ENCODE peak calls at places on chromosomes 6 and 20, in nine cellular contexts. K, Z, B, U, C, G, Q, F and W are unnamed samples.
A peak's percentile ranks its signal among the peaks of the same experiment; 100 is the strongest.

GRCh38 chr6:80179691-80180090 is 73.2 kb downstream of the BCKDHB start:
- DNase-seq in U (no peak), Q (no peak), K (no peak), G (peak; percentile 12), C (no peak), Z (no peak), F (no peak), B (peak; percentile 16), W (no peak)

GRCh38 chr20:1922786-1923185 is 27.6 kb downstream of the SIRPA start:
- DNase-seq in B (no peak), C (no peak), F (no peak), G (no peak), Q (no peak), U (no peak), K (no peak), Z (no peak), W (no peak)

GRCh38 chr20:8854566-8854965 is 214.3 kb upstream of the PLCB4 start:
- DNase-seq in C (no peak), Z (peak; percentile 77), B (no peak), Q (peak; percentile 54), F (peak; percentile 15), K (no peak), U (no peak), G (peak; percentile 69), W (peak; percentile 71)

GRCh38 chr6:169070506-169071176 is 183.0 kb downstream of the THBS2 start:
- DNase-seq in K (no peak), F (no peak), B (no peak), Z (peak; percentile 98), G (peak; percentile 100), C (no peak), U (no peak), Q (peak; percentile 99), W (no peak)

GRCh38 chr6:56802570-56802969 is 152.3 kb upstream of the BEND6 start:
- DNase-seq in G (peak; percentile 46), B (no peak), Q (peak; percentile 51), Z (peak; percentile 63), U (peak; percentile 27), K (no peak), C (peak; percentile 76), F (no peak), W (peak; percentile 71)

GRCh38 chr6:87909849-87910248 is 137.8 kb upstream of the SPACA1 start:
- DNase-seq in B (peak; percentile 73), Q (peak; percentile 92), G (peak; percentile 86), C (no peak), U (no peak), K (no peak), F (no peak), Z (peak; percentile 50), W (no peak)

GRCh38 chr6:159169557-159170332 is 545 bp downstream of the FNDC1 start:
- DNase-seq in G (peak; percentile 84), K (peak; percentile 6), F (no peak), U (no peak), Z (peak; percentile 29), Q (peak; percentile 30), C (no peak), B (peak; percentile 56), W (peak; percentile 50)

GRCh38 chr6:28920281-28920680 is 3.5 kb downstream of the TRIM27 start:
- DNase-seq in U (no peak), G (no peak), Q (no peak), F (no peak), Z (no peak), K (no peak), B (no peak), C (no peak), W (no peak)

GRCh38 chr20:10562929-10563328 is 110.9 kb downstream of the JAG1 start:
- DNase-seq in F (no peak), K (no peak), B (no peak), Q (no peak), C (no peak), U (no peak), G (no peak), Z (peak; percentile 47), W (no peak)

GRCh38 chr6:151284431-151285060 is 44.8 kb downstream of the AKAP12 start:
- DNase-seq in K (no peak), F (no peak), C (no peak), Q (peak; percentile 53), U (no peak), B (no peak), G (no peak), Z (no peak), W (peak; percentile 36)

GRCh38 chr6:149170564-149171452 is 146.7 kb upstream of the TAB2 start:
- DNase-seq in K (peak; percentile 20), G (no peak), F (no peak), B (no peak), Q (peak; percentile 4), U (no peak), C (peak; percentile 56), Z (no peak), W (peak; percentile 19)

GRCh38 chr20:57202309-57202708 is 64.1 kb downstream of the BMP7 start:
- DNase-seq in Q (no peak), U (no peak), C (no peak), G (no peak), B (no peak), Z (no peak), F (no peak), K (no peak), W (no peak)

GRCh38 chr20:25191051-25191450 is 4.5 kb upstream of the ENTPD6 start:
- DNase-seq in C (no peak), K (no peak), U (no peak), B (no peak), F (no peak), G (no peak), Q (no peak), Z (no peak), W (no peak)

GRCh38 chr6:27518881-27519795 is 46.2 kb upstream of the ZNF184 start:
- DNase-seq in G (peak; percentile 93), C (peak; percentile 54), Z (peak; percentile 93), F (peak; percentile 78), U (peak; percentile 82), K (peak; percentile 41), Q (peak; percentile 96), B (peak; percentile 80), W (peak; percentile 92)

GRCh38 chr6:74598473-74599393 is 607.1 kb downstream of the COL12A1 start:
- DNase-seq in F (no peak), Z (no peak), C (no peak), K (peak; percentile 4), U (peak; percentile 82), B (no peak), G (peak; percentile 46), Q (peak; percentile 84), W (no peak)

GRCh38 chr6:5314191-5314865 is 53.0 kb downstream of the FARS2 start:
- DNase-seq in Q (no peak), C (no peak), U (no peak), G (no peak), B (no peak), Z (no peak), F (no peak), K (no peak), W (no peak)